ENCODE peak calls at places on chromosome 21, in four cellular contexts. D is transverse colon, N is choroid plexus epithelial cell, P is stomach. Q is an unnamed sample.

GRCh38 chr21:45138199-45139002 is 64.0 kb downstream of the ADARB1 start:
- DNase-seq in N (peak; percentile 81), P (peak; percentile 72), D (peak; percentile 69), Q (peak; percentile 77)

GRCh38 chr21:33924766-33925100 is 9.1 kb upstream of the ATP5PO start:
- DNase-seq in N (no peak), P (no peak), D (peak; percentile 29), Q (peak; percentile 62)

GRCh38 chr21:43885721-43886120 is 20.7 kb downstream of the AGPAT3 start:
- DNase-seq in D (no peak), P (no peak), N (no peak), Q (no peak)

GRCh38 chr21:33230518-33231324 is 983 bp downstream of the IFNAR2 start:
- DNase-seq in D (peak; percentile 66), N (peak; percentile 73), P (no peak), Q (peak; percentile 54)

GRCh38 chr21:33067457-33067856 is 2.5 kb upstream of the OLIG1 start:
- DNase-seq in P (no peak), N (no peak), D (no peak), Q (no peak)

GRCh38 chr21:36966846-36967657 is 583 bp upstream of the HLCS start:
- DNase-seq in N (peak; percentile 70), D (no peak), P (no peak), Q (peak; percentile 16)

GRCh38 chr21:28084951-28085350 is 907.7 kb downstream of the LTN1 start:
- DNase-seq in N (no peak), P (no peak), D (no peak), Q (no peak)

GRCh38 chr21:33951276-33952178 is 35.9 kb upstream of the ATP5PO start:
- DNase-seq in N (peak; percentile 88), D (no peak), P (no peak), Q (no peak)

GRCh38 chr21:36835383-36835795 is 131.1 kb downstream of the HLCS start:
- DNase-seq in P (no peak), N (no peak), D (peak; percentile 79), Q (no peak)

GRCh38 chr21:36422279-36423098 is 37.3 kb downstream of the CHAF1B start:
- DNase-seq in N (peak; percentile 74), P (peak; percentile 66), D (peak; percentile 63), Q (peak; percentile 76)

GRCh38 chr21:25911730-25912401 is 177.1 kb downstream of the GABPA start:
- DNase-seq in N (no peak), D (peak; percentile 49), P (peak; percentile 77), Q (no peak)

GRCh38 chr21:42758721-42759593 is 105.5 kb downstream of the PDE9A start:
- DNase-seq in P (no peak), N (no peak), D (no peak), Q (no peak)

GRCh38 chr21:42661688-42662429 is 8.4 kb downstream of the PDE9A start:
- DNase-seq in P (no peak), D (no peak), N (no peak), Q (no peak)

GRCh38 chr21:29462475-29462874 is 163.8 kb downstream of the BACH1 start:
- DNase-seq in N (no peak), D (no peak), P (no peak), Q (no peak)

GRCh38 chr21:36209626-36210171 is 53.1 kb downstream of the DOP1B start:
- DNase-seq in P (peak; percentile 70), D (peak; percentile 67), N (peak; percentile 83), Q (peak; percentile 86)

GRCh38 chr21:33901421-33902288 is 13.9 kb downstream of the ATP5PO start:
- DNase-seq in D (no peak), P (no peak), N (peak; percentile 90), Q (peak; percentile 64)

GRCh38 chr21:33403128-33403785 is at the start of gene IFNGR2:
- DNase-seq in P (peak; percentile 43), N (peak; percentile 40), D (peak; percentile 50), Q (peak; percentile 53)

GRCh38 chr21:44303490-44303981 is 3.7 kb downstream of the PFKL start:
- DNase-seq in N (no peak), P (peak; percentile 78), D (peak; percentile 86), Q (no peak)

GRCh38 chr21:45097827-45098387 is 23.5 kb downstream of the ADARB1 start:
- DNase-seq in D (no peak), P (no peak), N (no peak), Q (no peak)

GRCh38 chr21:35390013-35390776 is 341.1 kb upstream of the RUNX1 start:
- DNase-seq in N (peak; percentile 62), P (peak; percentile 34), D (no peak), Q (peak; percentile 89)

GRCh38 chr21:33212159-33212851 is 17.4 kb upstream of the IFNAR2 start:
- DNase-seq in D (no peak), N (peak; percentile 48), P (no peak), Q (peak; percentile 29)

GRCh38 chr21:40685121-40685630 is 161.8 kb downstream of the DSCAM start:
- DNase-seq in N (no peak), P (no peak), D (no peak), Q (no peak)

GRCh38 chr21:44874497-44875331 is 1.2 kb upstream of the PTTG1IP start:
- DNase-seq in N (no peak), P (peak; percentile 66), D (peak; percentile 57), Q (peak; percentile 61)

GRCh38 chr21:34534522-34534921 is 22.5 kb upstream of the KCNE1 start:
- DNase-seq in N (no peak), D (no peak), P (no peak), Q (no peak)

GRCh38 chr21:36744560-36745231 is 45.8 kb downstream of the SIM2 start:
- DNase-seq in P (peak; percentile 76), N (no peak), D (no peak), Q (no peak)

GRCh38 chr21:35529141-35529863 is 480.2 kb upstream of the RUNX1 start:
- DNase-seq in P (no peak), D (no peak), N (peak; percentile 86), Q (peak; percentile 18)

GRCh38 chr21:42091899-42092508 is 20.9 kb downstream of the UMODL1 start:
- DNase-seq in P (no peak), D (no peak), N (no peak), Q (no peak)

GRCh38 chr21:16420086-16420724 is 690.4 kb downstream of the USP25 start:
- DNase-seq in D (no peak), N (peak; percentile 87), P (peak; percentile 42), Q (peak; percentile 47)

GRCh38 chr21:43979654-43980053 is 32.5 kb upstream of the TRAPPC10 start:
- DNase-seq in D (no peak), P (no peak), N (peak; percentile 14), Q (no peak)

GRCh38 chr21:36069713-36070573 is at the start of gene CBR1:
- DNase-seq in N (peak; percentile 97), P (peak; percentile 95), D (peak; percentile 96), Q (peak; percentile 90)

GRCh38 chr21:44865561-44866280 is 7.8 kb downstream of the PTTG1IP start:
- DNase-seq in D (no peak), P (peak; percentile 65), N (no peak), Q (no peak)

GRCh38 chr21:34367320-34367935 is 3.6 kb downstream of the KCNE2 start:
- DNase-seq in N (peak; percentile 86), P (peak; percentile 75), D (peak; percentile 30), Q (peak; percentile 83)

GRCh38 chr21:42062543-42063022 is 8.5 kb upstream of the UMODL1 start:
- DNase-seq in D (peak; percentile 76), N (peak; percentile 9), P (peak; percentile 56), Q (no peak)

GRCh38 chr21:36330904-36331303 is 10.9 kb downstream of the MORC3 start:
- DNase-seq in N (peak; percentile 79), D (peak; percentile 63), P (peak; percentile 57), Q (peak; percentile 67)

DNA sequence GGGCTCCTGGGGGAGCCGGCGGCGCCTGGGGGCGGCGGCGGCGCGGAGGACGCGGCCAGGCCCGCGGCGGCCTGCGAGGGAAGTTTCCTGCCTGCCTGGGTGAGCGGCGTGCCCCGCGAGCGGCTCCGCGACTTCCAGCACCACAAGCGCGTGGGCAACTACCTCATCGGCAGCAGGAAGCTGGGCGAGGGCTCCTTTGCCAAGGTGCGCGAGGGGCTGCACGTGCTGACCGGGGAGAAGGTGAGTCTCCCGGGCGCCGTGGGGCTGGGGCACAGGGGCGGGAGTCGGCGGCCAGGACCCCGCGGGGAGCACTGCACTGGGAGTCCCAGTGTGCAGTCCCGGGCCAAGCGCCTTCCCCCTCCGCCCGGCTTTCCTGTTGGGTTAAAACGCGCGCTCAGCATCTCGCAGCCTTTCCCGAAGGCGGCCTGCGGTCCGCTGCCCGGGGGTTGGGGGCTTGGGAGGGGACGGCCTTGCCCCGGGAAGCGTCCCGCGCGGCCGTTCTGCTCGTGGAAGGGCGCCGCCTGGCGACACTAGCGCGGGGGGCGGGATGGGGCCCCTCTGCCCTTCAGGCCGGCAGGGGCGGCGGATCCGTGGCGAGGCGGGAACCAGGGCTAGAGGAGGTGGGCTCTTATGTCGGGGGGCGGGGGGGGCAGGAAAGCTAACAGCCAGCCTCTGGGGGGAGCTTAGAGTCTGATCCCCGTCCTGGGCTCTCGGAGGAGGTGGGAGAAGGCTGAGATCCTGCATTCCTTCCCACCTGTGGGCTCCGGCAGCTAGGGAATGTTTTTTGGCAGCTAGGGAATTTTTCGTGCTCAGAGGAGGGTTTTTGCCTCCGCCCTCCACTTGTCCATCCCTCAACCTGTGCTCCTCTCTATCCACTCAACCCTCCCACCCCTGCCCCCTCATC is 1.1 kb downstream of the HUNK start:
- DNase-seq in P (peak; percentile 51), N (peak; percentile 4), D (peak; percentile 68), Q (no peak)
- TF ChIP-seq CTCF in P (peak; percentile 56), N (no peak), D (peak; percentile 50), Q (peak; percentile 47)

GRCh38 chr21:38696617-38697016 is 109.1 kb upstream of the ETS2 start:
- DNase-seq in D (no peak), N (no peak), P (no peak), Q (no peak)

GRCh38 chr21:38702196-38702595 is 103.5 kb upstream of the ETS2 start:
- DNase-seq in P (no peak), D (no peak), N (no peak), Q (no peak)

GRCh38 chr21:38699048-38699447 is 106.7 kb upstream of the ETS2 start:
- DNase-seq in N (peak; percentile 12), P (no peak), D (no peak), Q (no peak)
- TF ChIP-seq CTCF in N (peak; percentile 51), P (no peak), D (no peak), Q (no peak)

DNA sequence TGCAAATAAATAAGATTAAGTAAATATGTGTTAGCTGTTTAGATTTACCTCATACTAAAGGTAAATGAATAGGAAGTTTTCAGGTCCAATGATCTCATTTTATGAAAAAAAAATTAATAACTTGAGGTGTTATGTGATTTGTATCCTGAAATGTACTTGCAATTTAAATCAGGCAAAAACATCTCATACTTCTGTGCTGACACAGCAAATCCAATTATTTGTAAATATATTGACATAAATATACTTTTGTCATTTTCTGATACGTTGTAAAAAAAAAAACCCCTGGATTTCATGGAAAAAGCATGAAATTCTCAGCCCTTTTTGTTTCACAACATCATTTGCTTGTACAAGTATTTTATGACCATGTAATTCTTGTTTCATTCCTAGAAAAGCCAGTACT is 184.1 kb upstream of the NCAM2 start:
- DNase-seq in P (no peak), D (no peak), N (no peak), Q (no peak)
- TF ChIP-seq CTCF in P (no peak), D (no peak), N (no peak), Q (no peak)

GRCh38 chr21:30943920-30944319 is 62.5 kb upstream of the KRTAP11-1 start:
- DNase-seq in P (no peak), N (no peak), D (no peak), Q (no peak)

GRCh38 chr21:30936207-30936606 is 54.8 kb upstream of the KRTAP11-1 start:
- DNase-seq in P (no peak), N (no peak), D (no peak), Q (no peak)

DNA sequence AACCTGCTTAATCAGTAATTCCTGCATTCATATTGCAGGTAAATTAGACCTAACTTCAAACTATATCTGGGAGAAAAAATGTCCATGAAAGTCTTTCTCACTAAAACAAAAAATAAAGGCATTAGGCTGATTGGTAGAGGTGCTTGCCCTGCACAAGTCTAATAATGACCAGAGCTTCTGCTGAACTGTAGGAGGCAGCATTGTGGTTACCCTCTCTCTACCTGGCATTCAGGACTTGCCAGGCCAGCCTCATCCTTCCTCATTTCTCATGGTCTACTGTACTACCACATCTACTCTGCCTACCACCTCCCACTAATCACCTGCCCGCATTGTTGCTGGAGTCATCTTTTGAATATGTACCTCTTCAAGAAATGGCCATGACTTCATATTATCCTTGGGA is 60.8 kb upstream of the KRTAP11-1 start:
- DNase-seq in D (no peak), P (no peak), N (no peak), Q (no peak)
- TF ChIP-seq CTCF in D (no peak), P (no peak), N (no peak), Q (no peak)